ENCODE peak calls at places on chromosomes 7 and 10, in eight cellular contexts. J, M, P, D, L, Z, E and A are unnamed samples.

GRCh38 chr10:26574783-26575182 is 122.7 kb upstream of the PDSS1 start:
- DNase-seq in J (no peak), M (no peak), P (no peak), D (no peak), L (no peak), Z (no peak), E (no peak), A (no peak)

GRCh38 chr7:55381696-55382095 is 16.6 kb downstream of the LANCL2 start:
- DNase-seq in J (no peak), M (no peak), P (no peak), D (no peak), L (no peak), Z (no peak), E (no peak), A (no peak)

GRCh38 chr7:78141533-78142281 is 343.1 kb downstream of the PHTF2 start:
- DNase-seq in J (no peak), M (peak; percentile 48), P (no peak), D (no peak), L (no peak), Z (no peak), E (peak; percentile 98), A (peak; percentile 8)

GRCh38 chr7:137923380-137923779 is 76.6 kb upstream of the DGKI start:
- DNase-seq in J (no peak), M (no peak), P (no peak), D (no peak), L (no peak), Z (no peak), E (no peak), A (peak; percentile 57)

GRCh38 chr7:44978511-44979366 is at the start of gene MYO1G:
- DNase-seq in J (peak; percentile 85), M (no peak), P (no peak), D (no peak), L (no peak), Z (no peak), E (no peak), A (no peak)

GRCh38 chr7:137081694-137082093 is 213.2 kb downstream of the CHRM2 start:
- DNase-seq in J (peak; percentile 84), M (peak; percentile 35), P (peak; percentile 34), D (peak; percentile 72), L (no peak), Z (no peak), E (no peak), A (peak; percentile 83)

GRCh38 chr7:151626422-151627115 is 106.9 kb upstream of the RHEB start:
- DNase-seq in J (no peak), M (no peak), P (peak; percentile 60), D (no peak), L (peak; percentile 21), Z (peak; percentile 49), E (no peak), A (peak; percentile 40)

GRCh38 chr7:151818674-151819519 is 58.0 kb downstream of the PRKAG2 start:
- DNase-seq in J (peak; percentile 80), M (no peak), P (no peak), D (no peak), L (no peak), Z (no peak), E (no peak), A (no peak)

GRCh38 chr10:59362184-59362966 is at the start of gene FAM13C:
- DNase-seq in J (peak; percentile 86), M (peak; percentile 82), P (peak; percentile 78), D (peak; percentile 59), L (peak; percentile 75), Z (peak; percentile 26), E (peak; percentile 67), A (peak; percentile 61)

GRCh38 chr7:50304911-50305621 is 550 bp downstream of the IKZF1 start:
- DNase-seq in J (no peak), M (no peak), P (no peak), D (no peak), L (no peak), Z (no peak), E (no peak), A (no peak)

GRCh38 chr7:107998150-107998549 is 4.8 kb downstream of the LAMB1 start:
- DNase-seq in J (no peak), M (no peak), P (no peak), D (no peak), L (no peak), Z (peak; percentile 44), E (no peak), A (no peak)

GRCh38 chr7:20388064-20388463 is 57.4 kb downstream of the ITGB8 start:
- DNase-seq in J (no peak), M (no peak), P (no peak), D (no peak), L (no peak), Z (peak; percentile 63), E (no peak), A (no peak)

GRCh38 chr10:92714872-92715271 is 25.1 kb downstream of the HHEX start:
- DNase-seq in J (no peak), M (no peak), P (no peak), D (no peak), L (no peak), Z (no peak), E (no peak), A (no peak)

GRCh38 chr10:132420469-132421376 is 23.7 kb downstream of the PWWP2B start:
- DNase-seq in J (no peak), M (no peak), P (peak; percentile 55), D (no peak), L (no peak), Z (no peak), E (no peak), A (no peak)

GRCh38 chr10:120012566-120012965 is 120.0 kb downstream of the SEC23IP start:
- DNase-seq in J (no peak), M (no peak), P (no peak), D (no peak), L (no peak), Z (peak; percentile 8), E (no peak), A (peak; percentile 56)

GRCh38 chr7:55550838-55551537 is 21.3 kb downstream of the VOPP1 start:
- DNase-seq in J (no peak), M (no peak), P (no peak), D (no peak), L (no peak), Z (no peak), E (no peak), A (no peak)

GRCh38 chr10:44651834-44652233 is 259.3 kb upstream of the TMEM72 start:
- DNase-seq in J (peak; percentile 88), M (no peak), P (no peak), D (peak; percentile 93), L (no peak), Z (no peak), E (peak; percentile 4), A (no peak)

GRCh38 chr10:66747451-66747850 is 178.4 kb upstream of the LRRTM3 start:
- DNase-seq in J (no peak), M (no peak), P (no peak), D (no peak), L (no peak), Z (peak; percentile 98), E (no peak), A (peak; percentile 82)

GRCh38 chr10:115093776-115094361 is 704 bp downstream of the ATRNL1 start:
- DNase-seq in J (no peak), M (no peak), P (peak; percentile 46), D (no peak), L (peak; percentile 61), Z (peak; percentile 15), E (no peak), A (peak; percentile 16)

GRCh38 chr10:18282094-18282493 is 141.9 kb downstream of the CACNB2 start:
- DNase-seq in J (no peak), M (no peak), P (no peak), D (no peak), L (no peak), Z (no peak), E (no peak), A (no peak)

GRCh38 chr10:104300002-104300735 is 31.2 kb downstream of the GSTO2 start:
- DNase-seq in J (no peak), M (no peak), P (no peak), D (peak; percentile 72), L (no peak), Z (no peak), E (no peak), A (peak; percentile 100)

GRCh38 chr10:132637477-132638129 is 100.0 kb downstream of the INPP5A start:
- DNase-seq in J (no peak), M (peak; percentile 27), P (peak; percentile 26), D (no peak), L (peak; percentile 41), Z (peak; percentile 38), E (peak; percentile 15), A (peak; percentile 81)

GRCh38 chr7:45986355-45987298 is 65.6 kb upstream of the IGFBP3 start:
- DNase-seq in J (no peak), M (no peak), P (no peak), D (no peak), L (no peak), Z (no peak), E (no peak), A (no peak)

GRCh38 chr10:84008878-84009277 is 130.4 kb upstream of the GHITM start:
- DNase-seq in J (no peak), M (no peak), P (peak; percentile 53), D (peak; percentile 21), L (peak; percentile 47), Z (peak; percentile 15), E (no peak), A (peak; percentile 1)

GRCh38 chr10:71767420-71768035 is 5.8 kb downstream of the VSIR start:
- DNase-seq in J (no peak), M (no peak), P (no peak), D (peak; percentile 86), L (no peak), Z (no peak), E (no peak), A (peak; percentile 80)

GRCh38 chr7:153835104-153835503 is 217.1 kb upstream of the DPP6 start:
- DNase-seq in J (no peak), M (no peak), P (no peak), D (no peak), L (no peak), Z (peak; percentile 75), E (no peak), A (no peak)

GRCh38 chr7:131606346-131607290 is 50.2 kb upstream of the PODXL start:
- DNase-seq in J (no peak), M (no peak), P (no peak), D (no peak), L (no peak), Z (no peak), E (peak; percentile 18), A (no peak)

GRCh38 chr7:116706668-116707126 is 34.7 kb downstream of the MET start:
- DNase-seq in J (no peak), M (no peak), P (no peak), D (peak; percentile 57), L (no peak), Z (peak; percentile 70), E (no peak), A (peak; percentile 49)

GRCh38 chr7:106456339-106456738 is 171.6 kb upstream of the NAMPT start:
- DNase-seq in J (no peak), M (no peak), P (no peak), D (no peak), L (no peak), Z (no peak), E (no peak), A (no peak)

GRCh38 chr7:106329971-106330733 is 45.4 kb upstream of the NAMPT start:
- DNase-seq in J (no peak), M (no peak), P (no peak), D (no peak), L (no peak), Z (peak; percentile 37), E (no peak), A (peak; percentile 70)

GRCh38 chr10:88091490-88092061 is 228.2 kb downstream of the PTEN start:
- DNase-seq in J (no peak), M (no peak), P (no peak), D (no peak), L (no peak), Z (no peak), E (no peak), A (no peak)

GRCh38 chr7:143384741-143385631 is 3.8 kb downstream of the ZYX start:
- DNase-seq in J (peak; percentile 64), M (no peak), P (no peak), D (no peak), L (no peak), Z (no peak), E (no peak), A (peak; percentile 76)

GRCh38 chr10:29811751-29812427 is 177.1 kb upstream of the SVIL start:
- DNase-seq in J (no peak), M (peak; percentile 42), P (no peak), D (peak; percentile 79), L (no peak), Z (peak; percentile 87), E (peak; percentile 85), A (peak; percentile 96)